ENCODE peak calls at places on chromosomes 3 and 15, in four cellular contexts. B is A549, J is endothelial cell of umbilical vein, I is H1. L is an unnamed sample.

GRCh38 chr3:194986208-194987043 is 284.5 kb downstream of the XXYLT1 start:
- DNase-seq in I (peak), B (no peak), J (no peak), L (no peak)

GRCh38 chr3:194689493-194689901 is 3.8 kb downstream of the FAM43A start:
- DNase-seq in B (no peak), I (no peak), J (peak), L (no peak)

GRCh38 chr15:57297630-57298029 is 78.7 kb upstream of the CGNL1 start:
- DNase-seq in I (peak), B (no peak), J (no peak), L (no peak)

GRCh38 chr3:168087539-168087938 is 8.2 kb downstream of the GOLIM4 start:
- DNase-seq in B (no peak), J (no peak), I (no peak), L (no peak)

GRCh38 chr3:77236118-77236517 is 196.2 kb downstream of the ROBO2 start:
- DNase-seq in J (no peak), I (no peak), B (no peak), L (peak)

GRCh38 chr15:82177291-82178010 is 85.1 kb downstream of the EFL1 start:
- DNase-seq in B (no peak), I (no peak), J (no peak), L (no peak)

GRCh38 chr15:67085818-67086649 is 20.6 kb downstream of the SMAD3 start:
- DNase-seq in B (no peak), J (no peak), I (no peak), L (no peak)

GRCh38 chr3:151856106-151856505 is 17.3 kb upstream of the SUCNR1 start:
- DNase-seq in I (no peak), J (no peak), B (no peak), L (no peak)

GRCh38 chr3:195085356-195086130 is 185.4 kb downstream of the XXYLT1 start:
- DNase-seq in J (no peak), I (no peak), B (no peak), L (no peak)

GRCh38 chr15:80942746-80943565 is 46.7 kb downstream of the MESD start:
- DNase-seq in B (no peak), J (no peak), I (no peak), L (no peak)

GRCh38 chr3:17190353-17191078 is 305.8 kb downstream of the PLCL2 start:
- DNase-seq in I (no peak), B (no peak), J (no peak), L (no peak)

GRCh38 chr15:74464216-74464615 is 3.3 kb upstream of the UBL7 start:
- DNase-seq in B (no peak), J (no peak), I (no peak), L (no peak)

GRCh38 chr15:83174891-83175290 is 32.7 kb downstream of the HDGFL3 start:
- DNase-seq in I (no peak), J (no peak), B (no peak), L (no peak)

GRCh38 chr15:45921978-45922377 is 287.1 kb downstream of the SQOR start:
- DNase-seq in I (no peak), B (no peak), J (no peak), L (no peak)

GRCh38 chr15:33007295-33007855 is 187.1 kb downstream of the FMN1 start:
- DNase-seq in J (peak), I (no peak), B (peak), L (no peak)

GRCh38 chr3:64351713-64352595 is 126.7 kb upstream of the PRICKLE2 start:
- DNase-seq in B (no peak), I (no peak), J (peak), L (no peak)

GRCh38 chr3:105260385-105260784 is 106.3 kb upstream of the ALCAM start:
- DNase-seq in J (no peak), B (no peak), I (no peak), L (no peak)

GRCh38 chr15:52288051-52288942 is 7.3 kb downstream of the MYO5C start:
- DNase-seq in I (peak), B (peak), J (peak), L (no peak)

GRCh38 chr15:54803987-54804386 is 392.8 kb downstream of the RSL24D1 start:
- DNase-seq in B (no peak), I (no peak), J (no peak), L (no peak)
- TF ChIP-seq JUN in B (no peak), I (no peak), J (no peak), L (no peak)

GRCh38 chr3:111733154-111733553 is 125.9 kb upstream of the PHLDB2 start:
- DNase-seq in J (no peak), B (no peak), I (no peak), L (no peak)

GRCh38 chr3:111734652-111735051 is 124.4 kb upstream of the PHLDB2 start:
- DNase-seq in I (no peak), J (no peak), B (no peak), L (no peak)

GRCh38 chr3:111730143-111730542 is 128.9 kb upstream of the PHLDB2 start:
- DNase-seq in B (no peak), I (no peak), J (no peak), L (no peak)

GRCh38 chr3:111733856-111734255 is 125.2 kb upstream of the PHLDB2 start:
- DNase-seq in B (no peak), J (no peak), I (no peak), L (no peak)

GRCh38 chr3:111732248-111732879 is 126.7 kb upstream of the PHLDB2 start:
- DNase-seq in I (no peak), B (no peak), J (no peak), L (no peak)
- TF ChIP-seq POLR2A in I (no peak), B (no peak), J (no peak), L (no peak)

GRCh38 chr15:60325905-60326304 is 71.9 kb downstream of the ANXA2 start:
- DNase-seq in I (no peak), J (no peak), B (no peak), L (no peak)

GRCh38 chr15:60324706-60325438 is 72.9 kb downstream of the ANXA2 start:
- DNase-seq in J (no peak), B (no peak), I (no peak), L (no peak)

GRCh38 chr15:60328852-60329443 is 68.8 kb downstream of the ANXA2 start:
- DNase-seq in B (no peak), I (no peak), J (peak), L (peak)

GRCh38 chr15:60326343-60326742 is 71.4 kb downstream of the ANXA2 start:
- DNase-seq in J (no peak), I (no peak), B (no peak), L (no peak)

GRCh38 chr15:60326824-60327654 is 70.7 kb downstream of the ANXA2 start:
- DNase-seq in I (no peak), J (peak), B (no peak), L (peak)
- TF ChIP-seq JUN in I (no peak), J (no peak), B (no peak), L (no peak)

GRCh38 chr15:75842722-75843617 is at the start of gene UBE2Q2:
- DNase-seq in J (peak), I (peak), B (peak), L (peak)
- TF ChIP-seq POLR2A in J (no peak), I (peak), B (peak), L (peak)

DNA sequence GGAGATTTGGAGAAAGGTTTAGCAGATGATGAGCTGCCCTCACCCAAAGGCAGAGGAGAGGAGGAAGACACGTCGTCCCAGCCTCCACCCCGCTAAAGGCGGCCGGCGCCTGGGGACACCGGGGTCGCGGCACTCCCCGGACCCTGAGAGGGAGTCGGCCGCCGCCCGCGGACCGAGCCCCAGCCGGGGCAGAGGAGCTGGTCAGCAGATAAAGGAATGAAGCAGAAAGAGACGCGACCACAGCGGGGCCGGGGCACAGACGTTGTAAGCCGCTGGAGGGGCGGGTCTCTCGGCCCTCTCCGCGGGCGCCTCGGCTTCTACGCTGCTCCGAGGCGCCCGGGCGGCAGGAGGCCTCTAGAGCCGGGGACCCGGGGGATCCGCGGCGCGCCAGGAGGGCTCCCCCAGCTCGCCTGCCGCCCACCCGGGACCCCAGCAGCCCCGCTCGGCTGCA is 477 bp downstream of the HERC1 start:
- DNase-seq in I (peak), B (peak), J (no peak), L (peak)
- TF ChIP-seq JUN in I (no peak), B (no peak), J (no peak), L (no peak)

GRCh38 chr15:90557147-90557546 is 27.4 kb downstream of the CRTC3 start:
- DNase-seq in J (no peak), B (no peak), I (no peak), L (no peak)
- TF ChIP-seq POLR2A in J (no peak), B (no peak), I (no peak), L (no peak)

GRCh38 chr3:109071349-109072142 is 46.4 kb downstream of the MORC1 start:
- DNase-seq in J (no peak), B (no peak), I (no peak), L (no peak)
- TF ChIP-seq JUN in J (no peak), B (no peak), I (no peak), L (no peak)

GRCh38 chr3:15634671-15635661 is 33.4 kb downstream of the BTD start:
- DNase-seq in B (no peak), I (no peak), J (peak), L (no peak)

GRCh38 chr3:15638193-15638890 is 36.8 kb downstream of the BTD start:
- DNase-seq in I (no peak), J (peak), B (no peak), L (no peak)

GRCh38 chr3:15637131-15637951 is 35.8 kb downstream of the BTD start:
- DNase-seq in B (no peak), I (no peak), J (peak), L (no peak)

GRCh38 chr3:15633766-15634588 is 32.4 kb downstream of the BTD start:
- DNase-seq in B (no peak), J (peak), I (no peak), L (no peak)

DNA sequence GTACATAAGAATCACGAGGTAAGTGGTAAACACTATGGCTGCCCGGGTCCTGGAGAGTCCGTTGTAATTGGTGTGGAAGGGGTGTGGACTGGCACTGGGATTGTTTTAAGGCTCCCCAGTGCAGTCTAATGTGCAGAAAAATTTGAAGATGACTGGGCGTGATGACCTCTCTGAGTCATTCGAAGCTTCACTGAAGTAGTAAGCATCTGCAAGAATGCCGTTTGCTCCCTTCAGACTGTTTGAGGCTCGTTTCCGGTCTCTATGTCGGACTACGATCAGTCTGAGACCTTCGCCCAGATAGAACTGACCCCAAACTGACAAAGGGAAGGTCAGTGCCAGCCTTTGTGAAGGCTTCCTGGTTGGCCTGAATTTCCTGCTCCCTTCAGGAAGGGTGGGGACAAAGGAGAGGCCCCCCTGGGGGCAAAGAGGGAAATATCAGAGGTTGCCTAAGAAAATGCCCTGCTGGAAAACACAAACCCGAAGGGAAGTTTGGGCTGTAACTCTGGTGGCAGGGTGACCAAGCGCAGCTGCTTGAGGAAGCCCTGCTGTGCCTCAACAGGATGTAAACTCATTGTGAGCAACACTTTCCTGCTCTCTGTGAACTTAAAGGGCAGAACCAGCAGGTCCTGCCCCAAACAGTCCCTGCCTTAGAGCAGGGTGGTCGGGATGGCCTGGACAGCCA is 34.6 kb downstream of the BTD start:
- DNase-seq in J (peak), I (no peak), B (peak), L (no peak)
- TF ChIP-seq POLR2A in J (peak), I (no peak), B (no peak), L (no peak)

DNA sequence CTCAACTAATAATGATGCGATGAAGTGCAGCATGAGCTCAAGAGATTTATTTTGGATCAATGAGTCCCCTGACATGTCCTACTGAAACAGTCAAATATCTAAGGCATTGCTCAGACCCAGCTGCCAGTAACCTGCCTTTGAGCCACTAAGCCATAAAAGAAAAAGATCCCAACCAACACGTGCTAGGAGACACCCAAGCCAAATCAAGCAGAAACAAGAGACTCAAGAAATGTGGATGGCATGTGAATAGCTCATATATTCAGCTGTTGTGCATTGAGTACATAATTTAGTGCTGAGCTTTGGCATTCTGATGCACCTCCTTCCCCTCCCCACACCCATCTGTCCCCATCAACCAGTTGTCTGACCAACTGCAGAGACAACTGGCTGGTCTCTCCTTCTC is 29.2 kb downstream of the GJD2 start:
- DNase-seq in J (no peak), I (no peak), B (no peak), L (no peak)
- TF ChIP-seq JUN in J (no peak), I (no peak), B (no peak), L (no peak)

L was measured in K562.